ENCODE peak calls at places on chromosomes 4 and X, in six cellular contexts. One of them, this sample, is unnamed.
A peak's percentile ranks its signal among the peaks of the same experiment; 100 is the strongest.

GRCh38 chr4:156889616-156890594 is 81.7 kb downstream of the PDGFC start:
- DNase-seq in ovary: peak; percentile 20
- DNase-seq in stomach: no peak
- DNase-seq in kidney: peak; percentile 74
- DNase-seq in heart left ventricle: peak; percentile 59
- DNase-seq in left ventricle myocardium inferior: peak; percentile 37
- DNase-seq in this sample: no peak

GRCh38 chr4:80069837-80070788 is 2.9 kb downstream of the ANTXR2 start:
- DNase-seq in ovary: no peak
- DNase-seq in stomach: no peak
- DNase-seq in kidney: no peak
- DNase-seq in heart left ventricle: no peak
- DNase-seq in left ventricle myocardium inferior: no peak
- DNase-seq in this sample: no peak

GRCh38 chr4:136562842-136563241 is 969.5 kb downstream of the PCDH18 start:
- DNase-seq in ovary: no peak
- DNase-seq in stomach: no peak
- DNase-seq in kidney: no peak
- DNase-seq in heart left ventricle: no peak
- DNase-seq in left ventricle myocardium inferior: no peak
- DNase-seq in this sample: no peak

GRCh38 chr4:15479089-15479912 is 9.6 kb downstream of the CC2D2A start:
- DNase-seq in ovary: peak; percentile 61
- DNase-seq in stomach: peak; percentile 31
- DNase-seq in kidney: peak; percentile 68
- DNase-seq in heart left ventricle: peak; percentile 27
- DNase-seq in left ventricle myocardium inferior: no peak
- DNase-seq in this sample: peak; percentile 43

GRCh38 chr4:150216725-150217124 is 138.5 kb downstream of the DCLK2 start:
- DNase-seq in ovary: no peak
- DNase-seq in stomach: no peak
- DNase-seq in kidney: no peak
- DNase-seq in heart left ventricle: no peak
- DNase-seq in left ventricle myocardium inferior: no peak
- DNase-seq in this sample: no peak

GRCh38 chrX:48076343-48076742 is 4.9 kb upstream of the ZNF630 start:
- DNase-seq in ovary: no peak
- DNase-seq in stomach: no peak
- DNase-seq in kidney: no peak
- DNase-seq in heart left ventricle: no peak
- DNase-seq in left ventricle myocardium inferior: no peak
- DNase-seq in this sample: no peak

GRCh38 chr4:41930139-41930831 is 4.9 kb upstream of the TMEM33 start:
- DNase-seq in ovary: no peak
- DNase-seq in stomach: no peak
- DNase-seq in kidney: no peak
- DNase-seq in heart left ventricle: no peak
- DNase-seq in left ventricle myocardium inferior: no peak
- DNase-seq in this sample: no peak

GRCh38 chr4:83876047-83876446 is 340.1 kb downstream of the GPAT3 start:
- DNase-seq in ovary: no peak
- DNase-seq in stomach: no peak
- DNase-seq in kidney: no peak
- DNase-seq in heart left ventricle: no peak
- DNase-seq in left ventricle myocardium inferior: no peak
- DNase-seq in this sample: no peak

GRCh38 chr4:24103434-24104168 is 213.8 kb upstream of the PPARGC1A start:
- DNase-seq in ovary: no peak
- DNase-seq in stomach: no peak
- DNase-seq in kidney: no peak
- DNase-seq in heart left ventricle: peak; percentile 50
- DNase-seq in left ventricle myocardium inferior: no peak
- DNase-seq in this sample: no peak

GRCh38 chrX:69238153-69238959 is 73.1 kb upstream of the PJA1 start:
- DNase-seq in ovary: no peak
- DNase-seq in stomach: no peak
- DNase-seq in kidney: no peak
- DNase-seq in heart left ventricle: peak; percentile 53
- DNase-seq in left ventricle myocardium inferior: peak; percentile 31
- DNase-seq in this sample: no peak

GRCh38 chr4:127143460-127144190 is 489.1 kb upstream of the INTU start:
- DNase-seq in ovary: no peak
- DNase-seq in stomach: no peak
- DNase-seq in kidney: no peak
- DNase-seq in heart left ventricle: no peak
- DNase-seq in left ventricle myocardium inferior: no peak
- DNase-seq in this sample: no peak

GRCh38 chr4:82851902-82852750 is 38.8 kb downstream of the SEC31A start:
- DNase-seq in ovary: no peak
- DNase-seq in stomach: no peak
- DNase-seq in kidney: no peak
- DNase-seq in heart left ventricle: no peak
- DNase-seq in left ventricle myocardium inferior: no peak
- DNase-seq in this sample: no peak

GRCh38 chr4:128159967-128160366 is 98.9 kb downstream of the LARP1B start:
- DNase-seq in ovary: no peak
- DNase-seq in stomach: no peak
- DNase-seq in kidney: no peak
- DNase-seq in heart left ventricle: no peak
- DNase-seq in left ventricle myocardium inferior: no peak
- DNase-seq in this sample: no peak

GRCh38 chr4:6402566-6403399 is 69.6 kb downstream of the PPP2R2C start:
- DNase-seq in ovary: no peak
- DNase-seq in stomach: no peak
- DNase-seq in kidney: peak; percentile 35
- DNase-seq in heart left ventricle: no peak
- DNase-seq in left ventricle myocardium inferior: no peak
- DNase-seq in this sample: no peak

GRCh38 chr4:140793291-140793690 is 37.1 kb upstream of the TBC1D9 start:
- DNase-seq in ovary: no peak
- DNase-seq in stomach: no peak
- DNase-seq in kidney: no peak
- DNase-seq in heart left ventricle: no peak
- DNase-seq in left ventricle myocardium inferior: no peak
- DNase-seq in this sample: no peak

GRCh38 chr4:76984127-76984526 is 34.6 kb downstream of the SEPTIN11 start:
- DNase-seq in ovary: no peak
- DNase-seq in stomach: no peak
- DNase-seq in kidney: no peak
- DNase-seq in heart left ventricle: no peak
- DNase-seq in left ventricle myocardium inferior: no peak
- DNase-seq in this sample: no peak

GRCh38 chr4:76981649-76982048 is 32.1 kb downstream of the SEPTIN11 start:
- DNase-seq in ovary: no peak
- DNase-seq in stomach: no peak
- DNase-seq in kidney: no peak
- DNase-seq in heart left ventricle: no peak
- DNase-seq in left ventricle myocardium inferior: no peak
- DNase-seq in this sample: no peak

GRCh38 chr4:76980280-76980679 is 30.7 kb downstream of the SEPTIN11 start:
- DNase-seq in ovary: no peak
- DNase-seq in stomach: no peak
- DNase-seq in kidney: no peak
- DNase-seq in heart left ventricle: no peak
- DNase-seq in left ventricle myocardium inferior: no peak
- DNase-seq in this sample: no peak

GRCh38 chr4:76984788-76985211 is 35.2 kb downstream of the SEPTIN11 start:
- DNase-seq in ovary: peak; percentile 58
- DNase-seq in stomach: no peak
- DNase-seq in kidney: peak; percentile 74
- DNase-seq in heart left ventricle: peak; percentile 56
- DNase-seq in left ventricle myocardium inferior: peak; percentile 44
- DNase-seq in this sample: no peak

GRCh38 chr4:76982638-76983579 is 33.4 kb downstream of the SEPTIN11 start:
- DNase-seq in ovary: no peak
- DNase-seq in stomach: no peak
- DNase-seq in kidney: no peak
- DNase-seq in heart left ventricle: no peak
- DNase-seq in left ventricle myocardium inferior: no peak
- DNase-seq in this sample: no peak
- H3K4me1 ChIP-seq in ovary: peaks cover 19% of the 10 kb centered on the region
- H3K4me1 ChIP-seq in stomach: peaks cover 46% of the 10 kb centered on the region
- H3K4me1 ChIP-seq in kidney: peaks cover 47% of the 10 kb centered on the region
- H3K4me1 ChIP-seq in heart left ventricle: peaks cover 88% of the 10 kb centered on the region
- H3K4me1 ChIP-seq in left ventricle myocardium inferior: peaks cover 79% of the 10 kb centered on the region
- H3K4me1 ChIP-seq in this sample: peaks cover 86% of the 10 kb centered on the region

DNA sequence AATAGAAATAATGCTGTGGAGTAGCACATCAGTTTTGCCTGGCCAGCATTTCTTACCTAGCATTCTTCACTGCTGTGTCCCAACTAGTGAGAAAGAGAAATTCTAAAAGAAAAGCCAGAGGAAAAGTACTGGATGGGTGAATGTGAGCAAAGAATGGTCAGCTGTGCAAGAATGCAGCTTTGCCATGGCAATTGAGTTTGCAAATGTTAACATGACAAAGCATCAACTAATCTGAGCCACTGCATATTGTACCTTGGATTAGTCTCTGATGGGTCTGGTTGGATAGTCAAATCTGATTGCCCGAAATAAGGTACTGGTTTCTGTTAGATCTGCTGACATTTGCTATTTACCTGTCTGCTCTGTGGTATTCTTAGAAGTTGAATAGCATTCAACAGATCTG is 38.7 kb downstream of the ADD1 start:
- DNase-seq in ovary: no peak
- DNase-seq in stomach: no peak
- DNase-seq in kidney: no peak
- DNase-seq in heart left ventricle: no peak
- DNase-seq in left ventricle myocardium inferior: no peak
- DNase-seq in this sample: no peak
- H3K27ac ChIP-seq in ovary: no peak overlapping the region
- H3K27ac ChIP-seq in stomach: no peak overlapping the region
- H3K27ac ChIP-seq in kidney: no peak overlapping the region
- H3K27ac ChIP-seq in heart left ventricle: no peak overlapping the region
- H3K27ac ChIP-seq in left ventricle myocardium inferior: peak overlapping the region; percentile 44
- H3K27ac ChIP-seq in this sample: no peak overlapping the region

DNA sequence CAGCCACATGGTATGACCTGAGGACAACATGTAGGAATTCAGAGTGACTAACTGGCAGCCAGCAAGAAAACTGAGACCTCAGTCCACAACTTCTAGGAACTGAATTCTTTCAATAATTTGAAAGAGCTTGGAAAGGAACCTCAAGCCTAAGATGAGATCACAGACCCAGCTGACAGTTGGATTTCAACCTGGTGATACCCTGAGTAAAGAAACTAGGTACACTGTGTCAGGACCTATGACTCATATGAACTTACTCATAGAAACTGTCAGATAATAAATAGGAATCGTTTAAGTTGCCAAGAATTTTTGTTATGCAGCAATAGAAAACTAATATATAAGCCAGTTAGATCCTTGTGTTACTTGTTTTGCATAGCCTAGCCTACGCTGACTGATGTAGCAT is 102.4 kb upstream of the DCAF12L1 start:
- DNase-seq in ovary: no peak
- DNase-seq in stomach: no peak
- DNase-seq in kidney: no peak
- DNase-seq in heart left ventricle: no peak
- DNase-seq in left ventricle myocardium inferior: no peak
- DNase-seq in this sample: no peak
- TF ChIP-seq CTCF in ovary: no peak
- TF ChIP-seq CTCF in stomach: no peak
- TF ChIP-seq CTCF in kidney: no peak
- TF ChIP-seq CTCF in heart left ventricle: no peak
- TF ChIP-seq CTCF in left ventricle myocardium inferior: no peak
- TF ChIP-seq CTCF in this sample: no peak

DNA sequence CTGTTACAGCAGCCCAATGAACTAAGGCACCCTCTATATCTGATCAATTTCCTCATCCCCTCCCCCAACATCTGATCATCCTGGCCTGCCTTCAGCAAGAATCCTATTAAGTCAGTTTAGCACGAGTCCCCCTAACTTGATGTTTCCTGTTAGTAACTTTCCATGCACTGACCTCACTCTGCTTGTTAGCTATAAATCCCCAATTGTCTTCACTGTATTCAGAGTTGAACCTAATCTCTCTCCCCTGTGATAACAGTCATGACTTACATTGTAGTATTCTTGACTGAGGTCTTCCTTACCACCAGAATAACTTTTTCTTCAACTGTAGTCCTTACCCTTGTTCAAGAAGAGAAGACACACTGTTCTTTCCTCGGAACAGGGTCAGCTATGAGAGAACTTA is 8.5 kb downstream of the ANXA5 start:
- DNase-seq in ovary: no peak
- DNase-seq in stomach: no peak
- DNase-seq in kidney: no peak
- DNase-seq in heart left ventricle: no peak
- DNase-seq in left ventricle myocardium inferior: no peak
- DNase-seq in this sample: no peak
- H3K4me1 ChIP-seq in ovary: peaks cover 18% of the 10 kb centered on the region
- H3K4me1 ChIP-seq in stomach: peaks cover 46% of the 10 kb centered on the region
- H3K4me1 ChIP-seq in kidney: peaks cover 8% of the 10 kb centered on the region
- H3K4me1 ChIP-seq in heart left ventricle: peaks cover 54% of the 10 kb centered on the region
- H3K4me1 ChIP-seq in left ventricle myocardium inferior: peaks cover 65% of the 10 kb centered on the region
- H3K4me1 ChIP-seq in this sample: peaks cover 59% of the 10 kb centered on the region